ENCODE peak calls at places on chromosome 14, in six cellular contexts. One of them, this sample, is unnamed.
A peak's percentile ranks its signal among the peaks of the same experiment; 100 is the strongest.

GRCh38 chr14:90109858-90110257 is 48.1 kb downstream of the KCNK13 start:
- DNase-seq in pancreas: no peak
- DNase-seq in lung: no peak
- DNase-seq in spleen: no peak
- DNase-seq in colonic mucosa: no peak
- DNase-seq in neural progenitor cell: peak; percentile 29
- DNase-seq in this sample: no peak

GRCh38 chr14:101000711-101001110 is 97.2 kb upstream of the RTL1 start:
- DNase-seq in colonic mucosa: no peak
- DNase-seq in pancreas: no peak
- DNase-seq in neural progenitor cell: no peak
- DNase-seq in lung: no peak
- DNase-seq in spleen: no peak
- DNase-seq in this sample: no peak

GRCh38 chr14:37551119-37551518 is 43.9 kb downstream of the FOXA1 start:
- DNase-seq in lung: no peak
- DNase-seq in colonic mucosa: no peak
- DNase-seq in spleen: no peak
- DNase-seq in pancreas: no peak
- DNase-seq in neural progenitor cell: no peak
- DNase-seq in this sample: no peak

GRCh38 chr14:38737657-38738056 is 365.4 kb downstream of the SEC23A start:
- DNase-seq in lung: no peak
- DNase-seq in pancreas: no peak
- DNase-seq in spleen: peak; percentile 59
- DNase-seq in colonic mucosa: no peak
- DNase-seq in neural progenitor cell: no peak
- DNase-seq in this sample: no peak

GRCh38 chr14:104978774-104979691 is 859 bp upstream of the AHNAK2 start:
- DNase-seq in pancreas: peak; percentile 17
- DNase-seq in lung: no peak
- DNase-seq in colonic mucosa: peak; percentile 20
- DNase-seq in neural progenitor cell: peak; percentile 40
- DNase-seq in spleen: peak; percentile 73
- DNase-seq in this sample: no peak

GRCh38 chr14:24110485-24110884 is 4.1 kb upstream of the DCAF11 start:
- DNase-seq in spleen: no peak
- DNase-seq in pancreas: no peak
- DNase-seq in neural progenitor cell: no peak
- DNase-seq in lung: no peak
- DNase-seq in colonic mucosa: no peak
- DNase-seq in this sample: no peak

GRCh38 chr14:55881577-55882241 is 236.5 kb upstream of the PELI2 start:
- DNase-seq in lung: no peak
- DNase-seq in spleen: no peak
- DNase-seq in neural progenitor cell: no peak
- DNase-seq in pancreas: no peak
- DNase-seq in colonic mucosa: no peak
- DNase-seq in this sample: no peak

GRCh38 chr14:105419305-105420091 is at the start of gene MTA1:
- DNase-seq in pancreas: no peak
- DNase-seq in colonic mucosa: peak; percentile 65
- DNase-seq in spleen: peak; percentile 88
- DNase-seq in lung: no peak
- DNase-seq in neural progenitor cell: peak; percentile 83
- DNase-seq in this sample: no peak

GRCh38 chr14:80434574-80435321 is 223.4 kb upstream of the DIO2 start:
- DNase-seq in neural progenitor cell: no peak
- DNase-seq in pancreas: no peak
- DNase-seq in colonic mucosa: no peak
- DNase-seq in lung: no peak
- DNase-seq in spleen: no peak
- DNase-seq in this sample: no peak

GRCh38 chr14:80428171-80428570 is 216.9 kb upstream of the DIO2 start:
- DNase-seq in neural progenitor cell: no peak
- DNase-seq in colonic mucosa: no peak
- DNase-seq in pancreas: no peak
- DNase-seq in lung: no peak
- DNase-seq in spleen: no peak
- DNase-seq in this sample: no peak

GRCh38 chr14:80433811-80434210 is 222.5 kb upstream of the DIO2 start:
- DNase-seq in neural progenitor cell: no peak
- DNase-seq in pancreas: no peak
- DNase-seq in spleen: no peak
- DNase-seq in lung: no peak
- DNase-seq in colonic mucosa: no peak
- DNase-seq in this sample: no peak
- H3K27ac ChIP-seq in neural progenitor cell: no peak overlapping the region
- H3K27ac ChIP-seq in pancreas: no peak overlapping the region
- H3K27ac ChIP-seq in spleen: no peak overlapping the region
- H3K27ac ChIP-seq in lung: no peak overlapping the region
- H3K27ac ChIP-seq in colonic mucosa: no peak overlapping the region
- H3K27ac ChIP-seq in this sample: no peak overlapping the region

GRCh38 chr14:65302571-65303184 is 109.9 kb upstream of the FUT8 start:
- DNase-seq in colonic mucosa: peak; percentile 39
- DNase-seq in spleen: no peak
- DNase-seq in pancreas: peak; percentile 66
- DNase-seq in lung: no peak
- DNase-seq in neural progenitor cell: no peak
- DNase-seq in this sample: no peak

GRCh38 chr14:65301862-65302539 is 110.5 kb upstream of the FUT8 start:
- DNase-seq in neural progenitor cell: no peak
- DNase-seq in lung: no peak
- DNase-seq in pancreas: peak; percentile 82
- DNase-seq in spleen: no peak
- DNase-seq in colonic mucosa: peak; percentile 36
- DNase-seq in this sample: no peak

GRCh38 chr14:65296876-65297275 is 115.7 kb upstream of the FUT8 start:
- DNase-seq in colonic mucosa: no peak
- DNase-seq in neural progenitor cell: no peak
- DNase-seq in lung: no peak
- DNase-seq in pancreas: no peak
- DNase-seq in spleen: no peak
- DNase-seq in this sample: no peak

GRCh38 chr14:65297744-65298143 is 114.8 kb upstream of the FUT8 start:
- DNase-seq in colonic mucosa: peak; percentile 66
- DNase-seq in pancreas: peak; percentile 89
- DNase-seq in neural progenitor cell: no peak
- DNase-seq in spleen: no peak
- DNase-seq in lung: no peak
- DNase-seq in this sample: no peak

DNA sequence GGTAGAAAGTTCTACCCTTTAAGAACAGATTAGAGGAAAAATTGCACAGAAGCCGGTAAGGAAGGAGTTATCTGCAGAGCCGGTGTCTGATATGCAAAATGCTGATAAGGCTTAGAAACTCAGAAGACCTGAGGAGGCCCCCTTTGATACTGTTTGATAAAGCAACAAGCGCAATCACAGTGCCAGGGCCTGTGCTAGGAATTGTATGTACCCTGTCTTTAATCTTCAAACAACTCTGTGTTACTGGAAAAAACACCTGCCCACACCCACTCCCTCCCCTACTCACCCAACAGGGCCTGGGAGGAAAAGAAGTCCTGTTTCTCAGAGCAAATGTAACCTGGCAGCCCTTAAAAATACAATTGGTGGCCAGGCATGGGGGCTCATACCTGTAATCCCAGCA is 112.7 kb upstream of the FUT8 start:
- DNase-seq in lung: no peak
- DNase-seq in spleen: no peak
- DNase-seq in neural progenitor cell: no peak
- DNase-seq in colonic mucosa: peak; percentile 70
- DNase-seq in pancreas: peak; percentile 85
- DNase-seq in this sample: no peak
- H3K4me1 ChIP-seq in lung: no peaks in the 10 kb centered on the region
- H3K4me1 ChIP-seq in spleen: no peaks in the 10 kb centered on the region
- H3K4me1 ChIP-seq in neural progenitor cell: peaks cover 26% of the 10 kb centered on the region
- H3K4me1 ChIP-seq in colonic mucosa: peaks cover 12% of the 10 kb centered on the region
- H3K4me1 ChIP-seq in pancreas: peaks cover 48% of the 10 kb centered on the region
- H3K4me1 ChIP-seq in this sample: peaks cover 9% of the 10 kb centered on the region

GRCh38 chr14:33950320-33951182 is at the start of gene EGLN3:
- DNase-seq in pancreas: peak; percentile 89
- DNase-seq in colonic mucosa: peak; percentile 95
- DNase-seq in lung: peak; percentile 81
- DNase-seq in spleen: peak; percentile 90
- DNase-seq in neural progenitor cell: peak; percentile 96
- DNase-seq in this sample: no peak
- H3K27ac ChIP-seq in pancreas: peak within 1 kb of the TSS; percentile 65
- H3K27ac ChIP-seq in colonic mucosa: peak within 1 kb of the TSS; percentile 58
- H3K27ac ChIP-seq in lung: peak within 1 kb of the TSS; percentile 21
- H3K27ac ChIP-seq in spleen: peak within 1 kb of the TSS; percentile 53
- H3K27ac ChIP-seq in neural progenitor cell: peak within 1 kb of the TSS; percentile 58
- H3K27ac ChIP-seq in this sample: peak within 1 kb of the TSS; percentile 72

DNA sequence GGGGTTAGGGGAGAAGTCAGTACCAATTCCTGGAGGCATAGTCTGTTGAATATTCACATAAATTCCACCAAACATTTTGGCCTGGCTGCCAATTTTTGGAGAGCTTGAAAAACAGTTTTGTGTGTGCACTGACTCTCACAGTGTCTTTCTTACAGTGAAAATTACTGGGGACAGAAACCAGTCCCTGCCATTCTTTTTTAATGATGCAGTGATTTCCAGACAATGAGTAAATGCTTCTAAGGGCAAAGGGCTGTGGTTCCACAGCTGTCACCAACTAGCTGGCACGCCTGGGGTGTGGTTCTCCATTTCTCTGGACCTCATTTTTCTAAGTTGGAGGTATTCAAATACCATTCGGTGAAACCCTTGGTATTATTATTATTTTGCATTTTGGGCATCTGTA is 119.6 kb upstream of the HIF1A start:
- DNase-seq in neural progenitor cell: no peak
- DNase-seq in colonic mucosa: no peak
- DNase-seq in lung: no peak
- DNase-seq in spleen: no peak
- DNase-seq in pancreas: peak; percentile 1
- DNase-seq in this sample: no peak
- H3K4me1 ChIP-seq in neural progenitor cell: peaks cover 22% of the 10 kb centered on the region
- H3K4me1 ChIP-seq in colonic mucosa: no peaks in the 10 kb centered on the region
- H3K4me1 ChIP-seq in lung: no peaks in the 10 kb centered on the region
- H3K4me1 ChIP-seq in spleen: peaks cover 2% of the 10 kb centered on the region
- H3K4me1 ChIP-seq in pancreas: peaks cover 8% of the 10 kb centered on the region
- H3K4me1 ChIP-seq in this sample: peaks cover 48% of the 10 kb centered on the region

GRCh38 chr14:53509845-53510244 is 356.7 kb upstream of the DDHD1 start:
- DNase-seq in spleen: no peak
- DNase-seq in pancreas: no peak
- DNase-seq in lung: peak; percentile 38
- DNase-seq in colonic mucosa: peak; percentile 27
- DNase-seq in neural progenitor cell: no peak
- DNase-seq in this sample: no peak

GRCh38 chr14:53515264-53515663 is 362.1 kb upstream of the DDHD1 start:
- DNase-seq in pancreas: no peak
- DNase-seq in colonic mucosa: no peak
- DNase-seq in lung: no peak
- DNase-seq in neural progenitor cell: no peak
- DNase-seq in spleen: no peak
- DNase-seq in this sample: no peak

GRCh38 chr14:53510281-53510912 is 357.3 kb upstream of the DDHD1 start:
- DNase-seq in pancreas: no peak
- DNase-seq in colonic mucosa: no peak
- DNase-seq in lung: no peak
- DNase-seq in spleen: no peak
- DNase-seq in neural progenitor cell: no peak
- DNase-seq in this sample: no peak

DNA sequence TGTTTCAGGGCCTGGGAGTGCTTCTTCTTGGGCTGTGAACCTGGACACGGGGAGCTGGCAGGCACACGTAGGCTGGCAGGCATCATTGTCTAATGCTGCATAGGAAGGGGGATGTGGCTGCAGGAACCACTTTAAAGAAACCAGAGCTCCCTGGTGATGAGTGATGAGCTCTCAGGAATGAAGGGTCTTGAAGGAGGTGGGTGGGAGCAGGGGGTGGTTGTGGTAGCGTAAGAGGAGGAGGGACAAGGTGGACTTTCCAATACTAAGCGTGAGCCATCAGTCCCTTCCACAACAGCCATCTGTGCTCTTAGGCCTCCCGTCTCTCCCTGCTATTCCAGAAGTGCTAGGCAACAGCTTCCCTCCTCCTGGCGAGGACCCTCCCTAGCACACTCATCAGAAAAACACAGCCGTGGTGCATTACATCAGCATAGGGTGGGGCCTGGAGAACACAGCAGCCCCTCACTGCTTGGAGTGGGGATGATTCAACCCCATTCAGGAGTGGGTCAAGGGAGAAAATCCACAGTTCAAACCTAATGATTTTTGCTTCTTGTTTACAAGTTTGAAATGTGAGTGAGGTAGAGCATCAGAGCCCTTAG is 356.2 kb upstream of the DDHD1 start:
- DNase-seq in colonic mucosa: peak; percentile 44
- DNase-seq in spleen: no peak
- DNase-seq in neural progenitor cell: peak; percentile 9
- DNase-seq in lung: no peak
- DNase-seq in pancreas: peak; percentile 20
- DNase-seq in this sample: no peak
- H3K27ac ChIP-seq in colonic mucosa: peak overlapping the region; percentile 11
- H3K27ac ChIP-seq in spleen: no peak overlapping the region
- H3K27ac ChIP-seq in neural progenitor cell: no peak overlapping the region
- H3K27ac ChIP-seq in lung: no peak overlapping the region
- H3K27ac ChIP-seq in pancreas: no peak overlapping the region
- H3K27ac ChIP-seq in this sample: peak overlapping the region; percentile 78

DNA sequence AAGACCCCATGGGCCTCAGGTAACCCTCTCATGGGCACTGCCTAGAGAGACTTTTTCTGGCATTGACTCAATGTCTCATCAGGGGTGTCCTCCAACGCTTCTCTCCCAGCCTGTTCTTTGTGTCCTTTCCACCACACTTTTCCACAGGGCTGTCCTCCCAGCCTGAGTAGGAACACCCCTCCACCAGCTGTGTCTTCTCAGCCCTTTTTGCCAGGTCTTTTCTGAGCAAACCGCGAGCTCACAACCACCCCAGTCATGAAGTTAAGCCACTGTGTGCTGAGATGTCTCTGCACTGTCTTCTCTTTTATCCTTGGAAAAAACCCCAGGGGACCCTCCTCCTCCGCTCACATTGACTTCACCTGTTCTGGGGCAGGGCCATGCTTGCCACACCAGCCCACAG is 50.2 kb upstream of the PNMA1 start:
- DNase-seq in lung: no peak
- DNase-seq in spleen: no peak
- DNase-seq in pancreas: no peak
- DNase-seq in neural progenitor cell: no peak
- DNase-seq in colonic mucosa: peak; percentile 63
- DNase-seq in this sample: no peak
- H3K4me1 ChIP-seq in lung: peaks cover 48% of the 10 kb centered on the region
- H3K4me1 ChIP-seq in spleen: peaks cover 79% of the 10 kb centered on the region
- H3K4me1 ChIP-seq in pancreas: peaks cover 58% of the 10 kb centered on the region
- H3K4me1 ChIP-seq in neural progenitor cell: peaks cover 7% of the 10 kb centered on the region
- H3K4me1 ChIP-seq in colonic mucosa: peaks cover 41% of the 10 kb centered on the region
- H3K4me1 ChIP-seq in this sample: peaks cover 45% of the 10 kb centered on the region